ENCODE peak calls at places on chromosomes 16 and 17, in eight cellular contexts. A is cardiac muscle cell, Q is brain microvascular endothelial cell, Z is B cell, B is tibial artery, D is heart left ventricle, L is WTC11, E is GM12878. S is an unnamed sample.

GRCh38 chr17:43418441-43419374 is 19.9 kb downstream of the ARL4D start:
- DNase-seq in A (peak; percentile 80), Q (peak; percentile 93), Z (no peak), B (peak; percentile 86), D (peak; percentile 41), L (no peak), E (no peak), S (no peak)

GRCh38 chr16:69859105-69859969 is 91.8 kb upstream of the CLEC18A start:
- DNase-seq in A (no peak), Q (no peak), Z (peak; percentile 29), B (no peak), D (peak; percentile 72), L (peak; percentile 77), E (no peak), S (no peak)

GRCh38 chr16:11202260-11203091 is 53.5 kb downstream of the SOCS1 start:
- DNase-seq in A (no peak), Q (peak; percentile 33), Z (no peak), B (no peak), D (no peak), L (no peak), E (peak; percentile 62), S (no peak)

GRCh38 chr17:45103269-45103795 is 29.0 kb downstream of the PLCD3 start:
- DNase-seq in A (no peak), Q (no peak), Z (no peak), B (no peak), D (peak; percentile 78), L (no peak), E (no peak), S (no peak)

GRCh38 chr16:67855789-67856188 is 8.3 kb upstream of the CENPT start:
- DNase-seq in A (no peak), Q (no peak), Z (no peak), B (no peak), D (peak; percentile 43), L (no peak), E (no peak), S (no peak)

GRCh38 chr17:34243732-34244299 is 11.3 kb upstream of the CCL2 start:
- DNase-seq in A (no peak), Q (no peak), Z (peak; percentile 11), B (no peak), D (no peak), L (no peak), E (no peak), S (no peak)

GRCh38 chr17:76869878-76870714 is 1.9 kb downstream of the MGAT5B start:
- DNase-seq in A (peak; percentile 17), Q (no peak), Z (no peak), B (no peak), D (no peak), L (peak; percentile 62), E (no peak), S (no peak)

GRCh38 chr17:36602030-36602737 is 801 bp downstream of the MRM1 start:
- DNase-seq in A (peak; percentile 18), Q (no peak), Z (no peak), B (no peak), D (no peak), L (no peak), E (no peak), S (no peak)

GRCh38 chr17:82287849-82288601 is 14.5 kb upstream of the CSNK1D start:
- DNase-seq in A (peak; percentile 89), Q (peak; percentile 65), Z (no peak), B (no peak), D (peak; percentile 91), L (no peak), E (no peak), S (no peak)

GRCh38 chr16:7090628-7091115 is 242.0 kb upstream of the RBFOX1 start:
- DNase-seq in A (no peak), Q (no peak), Z (no peak), B (no peak), D (no peak), L (no peak), E (no peak), S (no peak)

GRCh38 chr17:36683387-36683786 is 82.0 kb downstream of the MRM1 start:
- DNase-seq in A (no peak), Q (no peak), Z (no peak), B (no peak), D (no peak), L (no peak), E (no peak), S (no peak)

GRCh38 chr16:68086860-68087268 is 1.7 kb downstream of the NFATC3 start:
- DNase-seq in A (no peak), Q (no peak), Z (no peak), B (no peak), D (no peak), L (no peak), E (no peak), S (no peak)

GRCh38 chr16:66290431-66290830 is 76.1 kb upstream of the CDH5 start:
- DNase-seq in A (no peak), Q (no peak), Z (no peak), B (no peak), D (no peak), L (no peak), E (no peak), S (no peak)

GRCh38 chr17:73232587-73233373 is 28.9 kb downstream of the CPSF4L start:
- DNase-seq in A (peak; percentile 41), Q (peak; percentile 14), Z (no peak), B (no peak), D (peak; percentile 34), L (peak; percentile 38), E (no peak), S (peak; percentile 66)

GRCh38 chr17:71237903-71238538 is 882.8 kb upstream of the SOX9 start:
- DNase-seq in A (peak; percentile 45), Q (peak; percentile 3), Z (no peak), B (no peak), D (no peak), L (no peak), E (no peak), S (no peak)

GRCh38 chr16:3980311-3981111 is 100.0 kb upstream of the CREBBP start:
- DNase-seq in A (peak; percentile 74), Q (peak; percentile 24), Z (no peak), B (no peak), D (no peak), L (no peak), E (no peak), S (no peak)

GRCh38 chr17:83150369-83151055 is 71.1 kb downstream of the METRNL start:
- DNase-seq in A (no peak), Q (no peak), Z (no peak), B (peak; percentile 58), D (no peak), L (no peak), E (no peak), S (no peak)

DNA sequence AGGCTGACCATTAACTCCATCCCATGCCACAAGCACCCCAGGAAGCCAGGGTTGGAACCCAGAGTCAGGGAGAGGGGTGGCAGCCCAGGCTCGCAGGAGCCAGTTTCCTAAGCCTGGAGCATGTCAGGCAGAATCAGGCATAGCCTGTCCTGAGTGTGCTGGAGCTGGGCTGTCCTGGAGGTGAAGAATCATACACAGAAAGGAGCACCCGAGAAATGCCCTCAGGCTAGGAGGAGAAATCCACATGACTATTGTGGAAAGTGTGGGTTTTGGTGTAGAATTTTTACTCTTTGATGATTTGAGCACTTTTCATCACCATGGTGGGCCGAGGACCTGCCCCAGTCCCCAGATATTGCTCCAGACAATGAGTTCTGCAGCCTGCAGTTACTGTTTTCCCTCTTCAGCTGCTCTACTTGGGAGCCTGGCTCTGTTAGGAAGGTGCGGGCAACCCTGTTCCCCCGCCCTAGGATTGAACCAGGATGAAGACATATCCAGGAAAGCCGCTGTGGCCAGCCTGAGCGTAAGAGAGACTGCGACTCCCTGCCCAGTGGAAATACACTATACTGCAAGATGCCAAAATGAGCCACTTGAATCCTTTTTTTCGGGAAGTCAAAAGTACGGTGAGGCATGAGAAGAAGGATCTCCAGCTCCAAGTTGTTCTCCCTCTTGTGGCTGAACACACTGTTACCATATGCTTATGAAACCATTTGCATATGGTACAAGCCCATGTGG is 29.0 kb upstream of the HEATR6 start:
- DNase-seq in A (peak; percentile 41), Q (no peak), Z (no peak), B (no peak), D (no peak), L (no peak), E (no peak), S (no peak)
- TF ChIP-seq CTCF in A (peak; percentile 23), Q (peak; percentile 24), Z (no peak), B (no peak), D (no peak), L (no peak), E (no peak), S (no peak)

DNA sequence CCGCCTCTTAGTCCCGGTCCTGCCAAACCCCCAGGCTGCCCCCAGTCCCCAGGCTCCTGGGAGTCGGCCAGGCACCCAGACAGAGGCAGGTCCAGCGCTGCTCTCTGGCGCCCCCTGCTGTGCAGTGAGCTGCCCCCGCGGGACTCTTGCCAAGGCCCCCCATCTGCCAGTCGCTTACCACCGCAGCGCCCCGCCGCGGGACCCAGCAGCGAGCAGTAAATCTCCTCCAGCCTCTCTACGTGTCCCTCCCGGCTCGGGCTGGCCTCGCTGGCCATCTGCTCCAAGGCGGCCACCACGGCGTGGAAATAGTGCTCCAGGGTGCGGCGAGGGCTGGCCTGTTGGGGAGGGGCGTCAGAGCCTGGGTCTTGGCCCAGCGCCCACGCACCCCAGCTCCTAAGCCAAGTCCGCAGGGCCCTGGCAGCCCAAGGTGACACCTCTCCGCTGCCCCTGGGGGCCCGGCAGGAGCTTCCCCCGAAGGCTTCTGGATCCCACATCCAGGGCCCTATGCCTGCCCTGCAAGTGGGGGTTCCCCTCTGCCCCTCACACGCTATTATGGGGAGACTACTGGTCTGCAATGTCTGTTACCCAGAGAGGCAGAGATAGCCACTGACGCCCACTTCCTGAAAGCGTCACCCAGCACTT is 33.7 kb upstream of the MFSD6L start:
- DNase-seq in A (no peak), Q (no peak), Z (peak; percentile 50), B (no peak), D (no peak), L (peak; percentile 87), E (no peak), S (no peak)
- TF ChIP-seq CTCF in A (peak; percentile 43), Q (peak; percentile 62), Z (peak; percentile 66), B (no peak), D (peak; percentile 29), L (peak; percentile 79), E (peak; percentile 56), S (peak; percentile 8)

GRCh38 chr17:11935734-11936406 is 61.4 kb downstream of the ZNF18 start:
- DNase-seq in A (peak; percentile 69), Q (peak; percentile 18), Z (peak; percentile 46), B (no peak), D (peak; percentile 40), L (peak; percentile 75), E (no peak), S (no peak)
- TF ChIP-seq CTCF in A (peak; percentile 87), Q (peak; percentile 70), Z (peak; percentile 59), B (peak; percentile 35), D (peak; percentile 92), L (peak; percentile 97), E (peak; percentile 59), S (peak; percentile 51)

GRCh38 chr16:50607970-50608557 is 59.9 kb downstream of the NKD1 start:
- DNase-seq in A (no peak), Q (no peak), Z (no peak), B (no peak), D (no peak), L (no peak), E (no peak), S (no peak)

GRCh38 chr16:50610331-50611262 is 62.4 kb downstream of the NKD1 start:
- DNase-seq in A (no peak), Q (no peak), Z (no peak), B (no peak), D (no peak), L (peak; percentile 35), E (no peak), S (no peak)

GRCh38 chr16:50611332-50611934 is 63.2 kb downstream of the NKD1 start:
- DNase-seq in A (peak; percentile 42), Q (peak; percentile 39), Z (no peak), B (no peak), D (no peak), L (no peak), E (no peak), S (no peak)

GRCh38 chr16:50607447-50607846 is 59.3 kb downstream of the NKD1 start:
- DNase-seq in A (no peak), Q (no peak), Z (no peak), B (no peak), D (no peak), L (no peak), E (no peak), S (no peak)

GRCh38 chr16:50609049-50609832 is 61.0 kb downstream of the NKD1 start:
- DNase-seq in A (no peak), Q (no peak), Z (no peak), B (no peak), D (no peak), L (no peak), E (no peak), S (no peak)
- TF ChIP-seq CTCF in A (no peak), Q (no peak), Z (no peak), B (no peak), D (no peak), L (no peak), E (no peak), S (no peak)

S was measured in ascending aorta.